ENCODE peak calls at places on chromosome 6, in six cellular contexts. One of them, this sample, is unnamed.

GRCh38 chr6:24501374-24501773 is 6.6 kb downstream of the ALDH5A1 start:
- DNase-seq in H9: no peak
- DNase-seq in IMR-90: no peak
- DNase-seq in trophoblast cell: no peak
- DNase-seq in H1: no peak
- DNase-seq in mesenchymal stem cell: no peak
- DNase-seq in this sample: no peak

GRCh38 chr6:154432533-154433476 is 76.2 kb upstream of the IPCEF1 start:
- DNase-seq in H9: no peak
- DNase-seq in IMR-90: no peak
- DNase-seq in trophoblast cell: no peak
- DNase-seq in H1: no peak
- DNase-seq in mesenchymal stem cell: no peak
- DNase-seq in this sample: no peak

GRCh38 chr6:20755631-20756030 is 221.4 kb downstream of the CDKAL1 start:
- DNase-seq in H9: no peak
- DNase-seq in IMR-90: peak
- DNase-seq in trophoblast cell: no peak
- DNase-seq in H1: no peak
- DNase-seq in mesenchymal stem cell: no peak
- DNase-seq in this sample: no peak

GRCh38 chr6:123841067-123841896 is 37.6 kb downstream of the NKAIN2 start:
- DNase-seq in H9: no peak
- DNase-seq in IMR-90: no peak
- DNase-seq in trophoblast cell: no peak
- DNase-seq in H1: no peak
- DNase-seq in mesenchymal stem cell: no peak
- DNase-seq in this sample: no peak

GRCh38 chr6:35319346-35320030 is 21.9 kb downstream of the DEF6 start:
- DNase-seq in H9: peak
- DNase-seq in IMR-90: no peak
- DNase-seq in trophoblast cell: no peak
- DNase-seq in H1: no peak
- DNase-seq in mesenchymal stem cell: no peak
- DNase-seq in this sample: no peak

GRCh38 chr6:30331981-30332380 is 5.3 kb downstream of the TRIM39 start:
- DNase-seq in H9: no peak
- DNase-seq in IMR-90: no peak
- DNase-seq in trophoblast cell: peak
- DNase-seq in H1: no peak
- DNase-seq in mesenchymal stem cell: no peak
- DNase-seq in this sample: no peak

GRCh38 chr6:26408828-26409730 is 7.0 kb downstream of the BTN3A1 start:
- DNase-seq in H9: no peak
- DNase-seq in IMR-90: no peak
- DNase-seq in trophoblast cell: no peak
- DNase-seq in H1: no peak
- DNase-seq in mesenchymal stem cell: no peak
- DNase-seq in this sample: no peak

GRCh38 chr6:8513174-8513573 is 77.8 kb upstream of the SLC35B3 start:
- DNase-seq in H9: no peak
- DNase-seq in IMR-90: no peak
- DNase-seq in trophoblast cell: no peak
- DNase-seq in H1: no peak
- DNase-seq in mesenchymal stem cell: no peak
- DNase-seq in this sample: no peak

GRCh38 chr6:35067234-35067633 is 73.9 kb downstream of the TCP11 start:
- DNase-seq in H9: no peak
- DNase-seq in IMR-90: no peak
- DNase-seq in trophoblast cell: no peak
- DNase-seq in H1: no peak
- DNase-seq in mesenchymal stem cell: no peak
- DNase-seq in this sample: no peak

GRCh38 chr6:54191460-54191859 is 80.2 kb downstream of the MLIP start:
- DNase-seq in H9: no peak
- DNase-seq in IMR-90: peak
- DNase-seq in trophoblast cell: peak
- DNase-seq in H1: no peak
- DNase-seq in mesenchymal stem cell: peak
- DNase-seq in this sample: no peak

DNA sequence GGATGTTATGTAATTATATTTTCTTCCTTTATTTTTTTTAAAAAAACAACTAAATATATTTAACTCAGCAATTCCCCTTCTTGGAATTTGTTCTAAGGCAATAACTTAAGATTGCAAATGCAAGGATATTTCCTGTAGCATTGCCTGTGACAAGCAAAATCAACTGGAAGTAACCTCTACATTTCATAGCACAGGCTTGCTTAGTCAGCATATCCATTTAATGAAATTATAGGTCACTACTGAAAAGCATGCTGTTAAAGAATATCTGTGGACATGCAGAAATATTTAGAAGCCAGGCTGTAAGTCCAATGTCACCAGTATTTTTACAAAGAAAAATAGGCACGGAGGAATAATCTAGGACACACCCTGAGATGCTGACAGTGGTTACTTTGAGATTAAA is 8.7 kb upstream of the MEP1A start:
- DNase-seq in H9: no peak
- DNase-seq in IMR-90: no peak
- DNase-seq in trophoblast cell: no peak
- DNase-seq in H1: no peak
- DNase-seq in mesenchymal stem cell: no peak
- DNase-seq in this sample: no peak
- H3K14ac ChIP-seq in H9: no peak
- H3K14ac ChIP-seq in IMR-90: no peak
- H3K14ac ChIP-seq in trophoblast cell: no peak
- H3K14ac ChIP-seq in H1: no peak
- H3K14ac ChIP-seq in mesenchymal stem cell: no peak
- H3K14ac ChIP-seq in this sample: no peak

GRCh38 chr6:74404366-74404765 is 708.4 kb downstream of the CD109 start:
- DNase-seq in H9: no peak
- DNase-seq in IMR-90: peak
- DNase-seq in trophoblast cell: no peak
- DNase-seq in H1: no peak
- DNase-seq in mesenchymal stem cell: peak
- DNase-seq in this sample: no peak

GRCh38 chr6:74409447-74409846 is 713.4 kb downstream of the CD109 start:
- DNase-seq in H9: no peak
- DNase-seq in IMR-90: peak
- DNase-seq in trophoblast cell: peak
- DNase-seq in H1: no peak
- DNase-seq in mesenchymal stem cell: peak
- DNase-seq in this sample: peak

GRCh38 chr6:74410630-74411029 is 714.6 kb downstream of the CD109 start:
- DNase-seq in H9: no peak
- DNase-seq in IMR-90: peak
- DNase-seq in trophoblast cell: no peak
- DNase-seq in H1: no peak
- DNase-seq in mesenchymal stem cell: peak
- DNase-seq in this sample: no peak

DNA sequence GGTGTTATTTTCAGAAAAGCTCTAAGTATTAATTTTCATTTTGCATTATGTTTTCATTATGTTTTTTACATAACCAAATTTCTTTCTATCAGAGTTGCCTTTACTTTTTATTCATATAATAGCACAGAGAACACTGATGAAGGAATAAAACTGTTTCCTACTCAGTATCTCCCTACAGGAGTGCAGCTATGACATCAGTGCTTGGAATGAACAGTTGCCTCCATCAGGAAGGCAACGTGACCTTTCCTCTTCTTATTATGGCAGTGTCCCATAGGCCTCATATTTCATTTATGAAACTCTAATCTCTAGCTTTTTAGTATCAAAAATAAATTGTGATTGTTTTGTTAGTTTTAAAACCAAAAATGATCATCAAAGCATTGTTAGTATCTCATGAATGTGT is 712.8 kb downstream of the CD109 start:
- DNase-seq in H9: no peak
- DNase-seq in IMR-90: peak
- DNase-seq in trophoblast cell: no peak
- DNase-seq in H1: no peak
- DNase-seq in mesenchymal stem cell: peak
- DNase-seq in this sample: no peak
- H3K14ac ChIP-seq in H9: no peak
- H3K14ac ChIP-seq in IMR-90: no peak
- H3K14ac ChIP-seq in trophoblast cell: no peak
- H3K14ac ChIP-seq in H1: no peak
- H3K14ac ChIP-seq in mesenchymal stem cell: no peak
- H3K14ac ChIP-seq in this sample: no peak

GRCh38 chr6:84688187-84688878 is 76.1 kb downstream of the TBX18 start:
- DNase-seq in H9: no peak
- DNase-seq in IMR-90: no peak
- DNase-seq in trophoblast cell: no peak
- DNase-seq in H1: no peak
- DNase-seq in mesenchymal stem cell: no peak
- DNase-seq in this sample: no peak

GRCh38 chr6:84696181-84696580 is 68.2 kb downstream of the TBX18 start:
- DNase-seq in H9: no peak
- DNase-seq in IMR-90: no peak
- DNase-seq in trophoblast cell: no peak
- DNase-seq in H1: no peak
- DNase-seq in mesenchymal stem cell: no peak
- DNase-seq in this sample: no peak

GRCh38 chr6:84687487-84687886 is 76.9 kb downstream of the TBX18 start:
- DNase-seq in H9: no peak
- DNase-seq in IMR-90: no peak
- DNase-seq in trophoblast cell: no peak
- DNase-seq in H1: no peak
- DNase-seq in mesenchymal stem cell: no peak
- DNase-seq in this sample: peak

DNA sequence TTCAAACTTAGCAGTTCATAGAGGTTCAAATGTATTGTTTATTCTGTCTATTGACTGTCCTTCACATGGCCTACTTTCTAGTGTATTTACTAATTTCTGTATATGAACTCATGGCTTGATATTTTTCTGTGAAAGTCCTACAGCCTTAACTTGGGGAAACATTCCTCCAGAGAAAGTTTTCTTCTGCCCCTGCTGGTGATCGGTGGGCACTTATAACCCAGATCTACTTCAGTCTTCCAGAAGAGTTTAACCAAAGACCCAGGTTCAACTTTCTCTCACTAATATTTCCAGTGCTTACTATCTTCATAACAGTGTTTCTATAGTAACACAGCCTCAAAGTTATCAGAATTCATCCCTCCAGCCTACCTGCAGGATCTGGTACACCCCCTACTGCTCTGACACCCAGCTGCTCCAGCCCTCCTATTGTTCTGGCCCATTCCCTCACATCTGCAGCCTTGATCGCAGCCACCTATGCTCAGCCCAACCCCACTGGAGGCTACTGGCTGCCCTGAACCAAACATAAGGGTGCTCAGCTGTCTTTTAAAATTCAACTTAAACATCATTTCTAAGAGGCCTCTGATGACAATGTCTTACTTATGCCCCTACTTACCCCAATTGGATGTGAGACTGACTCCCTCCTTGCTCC is 72.3 kb downstream of the TBX18 start:
- DNase-seq in H9: no peak
- DNase-seq in IMR-90: no peak
- DNase-seq in trophoblast cell: no peak
- DNase-seq in H1: no peak
- DNase-seq in mesenchymal stem cell: no peak
- DNase-seq in this sample: no peak
- H3K14ac ChIP-seq in H9: no peak
- H3K14ac ChIP-seq in IMR-90: no peak
- H3K14ac ChIP-seq in trophoblast cell: no peak
- H3K14ac ChIP-seq in H1: no peak
- H3K14ac ChIP-seq in mesenchymal stem cell: no peak
- H3K14ac ChIP-seq in this sample: no peak

GRCh38 chr6:149347067-149347466 is 29.6 kb downstream of the TAB2 start:
- DNase-seq in H9: no peak
- DNase-seq in IMR-90: no peak
- DNase-seq in trophoblast cell: peak
- DNase-seq in H1: no peak
- DNase-seq in mesenchymal stem cell: peak
- DNase-seq in this sample: no peak
- H3K14ac ChIP-seq in H9: no peak
- H3K14ac ChIP-seq in IMR-90: no peak
- H3K14ac ChIP-seq in trophoblast cell: no peak
- H3K14ac ChIP-seq in H1: no peak
- H3K14ac ChIP-seq in mesenchymal stem cell: no peak
- H3K14ac ChIP-seq in this sample: no peak

DNA sequence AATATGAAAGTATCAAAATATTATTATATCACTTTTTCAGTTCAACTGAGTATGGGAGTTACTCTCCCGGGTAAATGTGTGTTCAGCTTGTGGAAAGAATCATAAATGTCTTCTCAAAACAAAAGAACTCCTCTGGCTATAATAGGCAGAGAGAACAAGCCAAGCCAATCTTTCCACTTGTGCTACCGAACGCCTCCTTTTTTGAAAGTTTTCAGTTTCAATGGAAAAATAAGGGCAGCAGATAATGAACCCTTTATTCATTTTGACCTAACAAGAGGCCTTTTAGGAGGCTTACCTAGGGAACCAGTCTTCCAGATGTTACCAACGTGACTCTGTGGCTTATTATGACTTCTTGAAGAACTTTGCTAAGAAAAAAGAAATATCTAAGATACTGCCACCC is 67.5 kb downstream of the PDE7B start:
- DNase-seq in H9: no peak
- DNase-seq in IMR-90: no peak
- DNase-seq in trophoblast cell: no peak
- DNase-seq in H1: no peak
- DNase-seq in mesenchymal stem cell: no peak
- DNase-seq in this sample: no peak
- H3K14ac ChIP-seq in H9: no peak
- H3K14ac ChIP-seq in IMR-90: no peak
- H3K14ac ChIP-seq in trophoblast cell: no peak
- H3K14ac ChIP-seq in H1: no peak
- H3K14ac ChIP-seq in mesenchymal stem cell: no peak
- H3K14ac ChIP-seq in this sample: no peak

DNA sequence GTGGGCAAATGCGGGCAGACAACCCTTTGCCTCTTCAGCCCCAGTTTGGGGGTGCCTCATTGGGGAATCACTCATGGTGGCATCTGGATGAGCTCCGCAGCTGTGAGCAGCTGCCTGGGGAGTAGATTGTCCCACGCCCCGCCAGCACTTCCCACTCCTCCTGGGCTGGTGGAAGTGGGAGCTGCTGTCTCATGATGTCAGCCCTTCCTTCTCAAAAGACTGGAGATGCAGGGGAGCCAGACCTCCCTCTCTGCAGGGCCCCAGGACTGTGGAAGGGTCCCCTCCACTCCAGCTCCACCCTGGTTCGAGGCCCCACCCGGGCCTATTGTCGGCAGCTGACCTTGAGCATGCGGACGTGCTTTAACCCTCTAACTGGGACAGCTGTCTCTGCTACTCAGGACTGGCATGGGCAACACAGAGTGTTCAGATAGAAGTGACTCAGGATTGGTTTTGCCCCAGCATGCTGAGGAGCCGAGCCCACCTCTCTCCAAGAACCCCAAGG is 2.0 kb downstream of the UNC93A start:
- DNase-seq in H9: no peak
- DNase-seq in IMR-90: no peak
- DNase-seq in trophoblast cell: no peak
- DNase-seq in H1: no peak
- DNase-seq in mesenchymal stem cell: no peak
- DNase-seq in this sample: no peak
- H3K14ac ChIP-seq in H9: peak
- H3K14ac ChIP-seq in IMR-90: no peak
- H3K14ac ChIP-seq in trophoblast cell: peak
- H3K14ac ChIP-seq in H1: no peak
- H3K14ac ChIP-seq in mesenchymal stem cell: no peak
- H3K14ac ChIP-seq in this sample: no peak